ENCODE peak calls at places on chromosomes 3 and 15, in ten cellular contexts. One of them, this sample, is unnamed.
A peak's percentile ranks its signal among the peaks of the same experiment; 100 is the strongest.

GRCh38 chr15:34753236-34753894 is 1.4 kb downstream of the GJD2 start:
- DNase-seq in heart left ventricle: peak; percentile 25
- DNase-seq in Panc1: no peak
- DNase-seq in neural crest cell: peak; percentile 65
- DNase-seq in T-cell: no peak
- DNase-seq in WTC11: peak; percentile 83
- DNase-seq in NCI-H226: peak; percentile 35
- DNase-seq in activated CD8-positive, alpha-beta memory T cell treated with anti-CD3 and anti-CD28 coated beads for 24 hours: no peak
- DNase-seq in HTR-8/SVneo: peak; percentile 25
- DNase-seq in stimulated activated CD4-positive, alpha-beta T cell treated with anti-CD3 and anti-CD28 coated beads, Interleukin-12 subunit alpha, Interleukin-12 subunit beta, amount 100 ng/mL, for 24 hours: no peak
- DNase-seq in this sample: no peak

GRCh38 chr3:83011471-83011870 is 1250.0 kb upstream of the GBE1 start:
- DNase-seq in neural crest cell: no peak
- DNase-seq in stimulated activated CD4-positive, alpha-beta T cell treated with anti-CD3 and anti-CD28 coated beads, Interleukin-12 subunit alpha, Interleukin-12 subunit beta, amount 100 ng/mL, for 24 hours: no peak
- DNase-seq in T-cell: no peak
- DNase-seq in WTC11: no peak
- DNase-seq in NCI-H226: no peak
- DNase-seq in HTR-8/SVneo: no peak
- DNase-seq in heart left ventricle: no peak
- DNase-seq in Panc1: no peak
- DNase-seq in activated CD8-positive, alpha-beta memory T cell treated with anti-CD3 and anti-CD28 coated beads for 24 hours: no peak
- DNase-seq in this sample: no peak

GRCh38 chr15:67180514-67181191 is 73.8 kb downstream of the AAGAB start:
- DNase-seq in activated CD8-positive, alpha-beta memory T cell treated with anti-CD3 and anti-CD28 coated beads for 24 hours: no peak
- DNase-seq in Panc1: no peak
- DNase-seq in WTC11: peak; percentile 39
- DNase-seq in T-cell: no peak
- DNase-seq in stimulated activated CD4-positive, alpha-beta T cell treated with anti-CD3 and anti-CD28 coated beads, Interleukin-12 subunit alpha, Interleukin-12 subunit beta, amount 100 ng/mL, for 24 hours: no peak
- DNase-seq in neural crest cell: no peak
- DNase-seq in heart left ventricle: no peak
- DNase-seq in HTR-8/SVneo: no peak
- DNase-seq in NCI-H226: no peak
- DNase-seq in this sample: no peak

GRCh38 chr3:83224101-83224868 is 1462.8 kb upstream of the GBE1 start:
- DNase-seq in WTC11: no peak
- DNase-seq in Panc1: no peak
- DNase-seq in stimulated activated CD4-positive, alpha-beta T cell treated with anti-CD3 and anti-CD28 coated beads, Interleukin-12 subunit alpha, Interleukin-12 subunit beta, amount 100 ng/mL, for 24 hours: no peak
- DNase-seq in NCI-H226: no peak
- DNase-seq in heart left ventricle: no peak
- DNase-seq in HTR-8/SVneo: peak; percentile 8
- DNase-seq in T-cell: no peak
- DNase-seq in activated CD8-positive, alpha-beta memory T cell treated with anti-CD3 and anti-CD28 coated beads for 24 hours: no peak
- DNase-seq in neural crest cell: no peak
- DNase-seq in this sample: no peak

GRCh38 chr15:29613951-29614382 is 208.3 kb downstream of the TJP1 start:
- DNase-seq in heart left ventricle: no peak
- DNase-seq in T-cell: no peak
- DNase-seq in NCI-H226: no peak
- DNase-seq in WTC11: peak; percentile 62
- DNase-seq in HTR-8/SVneo: no peak
- DNase-seq in neural crest cell: no peak
- DNase-seq in activated CD8-positive, alpha-beta memory T cell treated with anti-CD3 and anti-CD28 coated beads for 24 hours: no peak
- DNase-seq in Panc1: no peak
- DNase-seq in stimulated activated CD4-positive, alpha-beta T cell treated with anti-CD3 and anti-CD28 coated beads, Interleukin-12 subunit alpha, Interleukin-12 subunit beta, amount 100 ng/mL, for 24 hours: no peak
- DNase-seq in this sample: peak; percentile 33

GRCh38 chr3:32840086-32840841 is 22.5 kb downstream of the TRIM71 start:
- DNase-seq in HTR-8/SVneo: no peak
- DNase-seq in T-cell: no peak
- DNase-seq in neural crest cell: no peak
- DNase-seq in heart left ventricle: no peak
- DNase-seq in activated CD8-positive, alpha-beta memory T cell treated with anti-CD3 and anti-CD28 coated beads for 24 hours: no peak
- DNase-seq in WTC11: peak; percentile 68
- DNase-seq in stimulated activated CD4-positive, alpha-beta T cell treated with anti-CD3 and anti-CD28 coated beads, Interleukin-12 subunit alpha, Interleukin-12 subunit beta, amount 100 ng/mL, for 24 hours: no peak
- DNase-seq in Panc1: no peak
- DNase-seq in NCI-H226: no peak
- DNase-seq in this sample: no peak

GRCh38 chr3:16200411-16200810 is 25.9 kb downstream of the GALNT15 start:
- DNase-seq in Panc1: no peak
- DNase-seq in HTR-8/SVneo: no peak
- DNase-seq in stimulated activated CD4-positive, alpha-beta T cell treated with anti-CD3 and anti-CD28 coated beads, Interleukin-12 subunit alpha, Interleukin-12 subunit beta, amount 100 ng/mL, for 24 hours: no peak
- DNase-seq in heart left ventricle: no peak
- DNase-seq in T-cell: no peak
- DNase-seq in neural crest cell: no peak
- DNase-seq in WTC11: no peak
- DNase-seq in activated CD8-positive, alpha-beta memory T cell treated with anti-CD3 and anti-CD28 coated beads for 24 hours: no peak
- DNase-seq in NCI-H226: no peak
- DNase-seq in this sample: no peak

GRCh38 chr15:58903232-58903631 is 30.2 kb downstream of the SLTM start:
- DNase-seq in neural crest cell: no peak
- DNase-seq in stimulated activated CD4-positive, alpha-beta T cell treated with anti-CD3 and anti-CD28 coated beads, Interleukin-12 subunit alpha, Interleukin-12 subunit beta, amount 100 ng/mL, for 24 hours: no peak
- DNase-seq in WTC11: no peak
- DNase-seq in Panc1: no peak
- DNase-seq in HTR-8/SVneo: no peak
- DNase-seq in heart left ventricle: no peak
- DNase-seq in T-cell: no peak
- DNase-seq in activated CD8-positive, alpha-beta memory T cell treated with anti-CD3 and anti-CD28 coated beads for 24 hours: no peak
- DNase-seq in NCI-H226: no peak
- DNase-seq in this sample: no peak

GRCh38 chr3:171282041-171282440 is 178.2 kb downstream of the TNIK start:
- DNase-seq in WTC11: no peak
- DNase-seq in stimulated activated CD4-positive, alpha-beta T cell treated with anti-CD3 and anti-CD28 coated beads, Interleukin-12 subunit alpha, Interleukin-12 subunit beta, amount 100 ng/mL, for 24 hours: no peak
- DNase-seq in activated CD8-positive, alpha-beta memory T cell treated with anti-CD3 and anti-CD28 coated beads for 24 hours: no peak
- DNase-seq in HTR-8/SVneo: no peak
- DNase-seq in neural crest cell: no peak
- DNase-seq in heart left ventricle: peak; percentile 41
- DNase-seq in NCI-H226: no peak
- DNase-seq in T-cell: no peak
- DNase-seq in Panc1: no peak
- DNase-seq in this sample: no peak

GRCh38 chr3:193984378-193984777 is 151.6 kb upstream of the HES1 start:
- DNase-seq in NCI-H226: no peak
- DNase-seq in WTC11: no peak
- DNase-seq in neural crest cell: no peak
- DNase-seq in Panc1: no peak
- DNase-seq in T-cell: no peak
- DNase-seq in activated CD8-positive, alpha-beta memory T cell treated with anti-CD3 and anti-CD28 coated beads for 24 hours: no peak
- DNase-seq in HTR-8/SVneo: no peak
- DNase-seq in heart left ventricle: no peak
- DNase-seq in stimulated activated CD4-positive, alpha-beta T cell treated with anti-CD3 and anti-CD28 coated beads, Interleukin-12 subunit alpha, Interleukin-12 subunit beta, amount 100 ng/mL, for 24 hours: no peak
- DNase-seq in this sample: no peak

GRCh38 chr3:171206283-171206682 is 179.8 kb upstream of the SLC2A2 start:
- DNase-seq in WTC11: no peak
- DNase-seq in Panc1: no peak
- DNase-seq in stimulated activated CD4-positive, alpha-beta T cell treated with anti-CD3 and anti-CD28 coated beads, Interleukin-12 subunit alpha, Interleukin-12 subunit beta, amount 100 ng/mL, for 24 hours: no peak
- DNase-seq in NCI-H226: no peak
- DNase-seq in neural crest cell: no peak
- DNase-seq in HTR-8/SVneo: no peak
- DNase-seq in activated CD8-positive, alpha-beta memory T cell treated with anti-CD3 and anti-CD28 coated beads for 24 hours: no peak
- DNase-seq in T-cell: no peak
- DNase-seq in heart left ventricle: no peak
- DNase-seq in this sample: no peak

GRCh38 chr3:108342829-108343478 is 46.6 kb downstream of the HHLA2 start:
- DNase-seq in WTC11: no peak
- DNase-seq in neural crest cell: no peak
- DNase-seq in activated CD8-positive, alpha-beta memory T cell treated with anti-CD3 and anti-CD28 coated beads for 24 hours: no peak
- DNase-seq in heart left ventricle: no peak
- DNase-seq in Panc1: no peak
- DNase-seq in stimulated activated CD4-positive, alpha-beta T cell treated with anti-CD3 and anti-CD28 coated beads, Interleukin-12 subunit alpha, Interleukin-12 subunit beta, amount 100 ng/mL, for 24 hours: no peak
- DNase-seq in T-cell: no peak
- DNase-seq in NCI-H226: peak; percentile 74
- DNase-seq in HTR-8/SVneo: no peak
- DNase-seq in this sample: no peak

GRCh38 chr3:48716508-48716981 is 476 bp downstream of the IP6K2 start:
- DNase-seq in HTR-8/SVneo: no peak
- DNase-seq in neural crest cell: peak; percentile 8
- DNase-seq in heart left ventricle: no peak
- DNase-seq in NCI-H226: no peak
- DNase-seq in activated CD8-positive, alpha-beta memory T cell treated with anti-CD3 and anti-CD28 coated beads for 24 hours: peak; percentile 70
- DNase-seq in Panc1: no peak
- DNase-seq in WTC11: peak; percentile 29
- DNase-seq in T-cell: no peak
- DNase-seq in stimulated activated CD4-positive, alpha-beta T cell treated with anti-CD3 and anti-CD28 coated beads, Interleukin-12 subunit alpha, Interleukin-12 subunit beta, amount 100 ng/mL, for 24 hours: no peak
- DNase-seq in this sample: no peak

GRCh38 chr15:61989698-61990097 is 70.5 kb downstream of the VPS13C start:
- DNase-seq in HTR-8/SVneo: no peak
- DNase-seq in T-cell: no peak
- DNase-seq in activated CD8-positive, alpha-beta memory T cell treated with anti-CD3 and anti-CD28 coated beads for 24 hours: no peak
- DNase-seq in WTC11: no peak
- DNase-seq in stimulated activated CD4-positive, alpha-beta T cell treated with anti-CD3 and anti-CD28 coated beads, Interleukin-12 subunit alpha, Interleukin-12 subunit beta, amount 100 ng/mL, for 24 hours: no peak
- DNase-seq in neural crest cell: no peak
- DNase-seq in Panc1: no peak
- DNase-seq in NCI-H226: peak; percentile 51
- DNase-seq in heart left ventricle: no peak
- DNase-seq in this sample: no peak

GRCh38 chr3:66851894-66852613 is 146.1 kb upstream of the KBTBD8 start:
- DNase-seq in heart left ventricle: no peak
- DNase-seq in WTC11: no peak
- DNase-seq in NCI-H226: no peak
- DNase-seq in HTR-8/SVneo: no peak
- DNase-seq in stimulated activated CD4-positive, alpha-beta T cell treated with anti-CD3 and anti-CD28 coated beads, Interleukin-12 subunit alpha, Interleukin-12 subunit beta, amount 100 ng/mL, for 24 hours: no peak
- DNase-seq in Panc1: no peak
- DNase-seq in neural crest cell: no peak
- DNase-seq in activated CD8-positive, alpha-beta memory T cell treated with anti-CD3 and anti-CD28 coated beads for 24 hours: no peak
- DNase-seq in T-cell: no peak
- DNase-seq in this sample: no peak

GRCh38 chr3:157282261-157283191 is 122.6 kb upstream of the CCNL1 start:
- DNase-seq in WTC11: no peak
- DNase-seq in NCI-H226: peak; percentile 65
- DNase-seq in HTR-8/SVneo: peak; percentile 14
- DNase-seq in neural crest cell: no peak
- DNase-seq in Panc1: no peak
- DNase-seq in T-cell: no peak
- DNase-seq in stimulated activated CD4-positive, alpha-beta T cell treated with anti-CD3 and anti-CD28 coated beads, Interleukin-12 subunit alpha, Interleukin-12 subunit beta, amount 100 ng/mL, for 24 hours: no peak
- DNase-seq in heart left ventricle: no peak
- DNase-seq in activated CD8-positive, alpha-beta memory T cell treated with anti-CD3 and anti-CD28 coated beads for 24 hours: no peak
- DNase-seq in this sample: no peak

GRCh38 chr3:133506215-133506901 is 67.1 kb upstream of the CDV3 start:
- DNase-seq in NCI-H226: no peak
- DNase-seq in Panc1: no peak
- DNase-seq in neural crest cell: no peak
- DNase-seq in activated CD8-positive, alpha-beta memory T cell treated with anti-CD3 and anti-CD28 coated beads for 24 hours: no peak
- DNase-seq in heart left ventricle: no peak
- DNase-seq in WTC11: no peak
- DNase-seq in T-cell: peak; percentile 5
- DNase-seq in stimulated activated CD4-positive, alpha-beta T cell treated with anti-CD3 and anti-CD28 coated beads, Interleukin-12 subunit alpha, Interleukin-12 subunit beta, amount 100 ng/mL, for 24 hours: no peak
- DNase-seq in HTR-8/SVneo: no peak
- DNase-seq in this sample: no peak

GRCh38 chr3:172708905-172709775 is 1.7 kb downstream of the NCEH1 start:
- DNase-seq in neural crest cell: no peak
- DNase-seq in T-cell: no peak
- DNase-seq in WTC11: no peak
- DNase-seq in activated CD8-positive, alpha-beta memory T cell treated with anti-CD3 and anti-CD28 coated beads for 24 hours: no peak
- DNase-seq in HTR-8/SVneo: no peak
- DNase-seq in stimulated activated CD4-positive, alpha-beta T cell treated with anti-CD3 and anti-CD28 coated beads, Interleukin-12 subunit alpha, Interleukin-12 subunit beta, amount 100 ng/mL, for 24 hours: no peak
- DNase-seq in NCI-H226: no peak
- DNase-seq in heart left ventricle: no peak
- DNase-seq in Panc1: no peak
- DNase-seq in this sample: no peak

GRCh38 chr3:64074091-64074490 is 50.8 kb upstream of the PSMD6 start:
- DNase-seq in stimulated activated CD4-positive, alpha-beta T cell treated with anti-CD3 and anti-CD28 coated beads, Interleukin-12 subunit alpha, Interleukin-12 subunit beta, amount 100 ng/mL, for 24 hours: no peak
- DNase-seq in heart left ventricle: no peak
- DNase-seq in Panc1: no peak
- DNase-seq in WTC11: no peak
- DNase-seq in NCI-H226: peak; percentile 22
- DNase-seq in neural crest cell: no peak
- DNase-seq in T-cell: no peak
- DNase-seq in HTR-8/SVneo: no peak
- DNase-seq in activated CD8-positive, alpha-beta memory T cell treated with anti-CD3 and anti-CD28 coated beads for 24 hours: no peak
- DNase-seq in this sample: no peak

GRCh38 chr3:167743799-167744198 is 8.3 kb downstream of the SERPINI1 start:
- DNase-seq in NCI-H226: no peak
- DNase-seq in neural crest cell: no peak
- DNase-seq in Panc1: no peak
- DNase-seq in WTC11: no peak
- DNase-seq in HTR-8/SVneo: no peak
- DNase-seq in heart left ventricle: no peak
- DNase-seq in stimulated activated CD4-positive, alpha-beta T cell treated with anti-CD3 and anti-CD28 coated beads, Interleukin-12 subunit alpha, Interleukin-12 subunit beta, amount 100 ng/mL, for 24 hours: no peak
- DNase-seq in T-cell: no peak
- DNase-seq in activated CD8-positive, alpha-beta memory T cell treated with anti-CD3 and anti-CD28 coated beads for 24 hours: no peak
- DNase-seq in this sample: no peak

GRCh38 chr3:67614195-67614594 is 40.2 kb downstream of the SUCLG2 start:
- DNase-seq in Panc1: no peak
- DNase-seq in WTC11: peak; percentile 18
- DNase-seq in HTR-8/SVneo: no peak
- DNase-seq in activated CD8-positive, alpha-beta memory T cell treated with anti-CD3 and anti-CD28 coated beads for 24 hours: no peak
- DNase-seq in heart left ventricle: no peak
- DNase-seq in NCI-H226: no peak
- DNase-seq in stimulated activated CD4-positive, alpha-beta T cell treated with anti-CD3 and anti-CD28 coated beads, Interleukin-12 subunit alpha, Interleukin-12 subunit beta, amount 100 ng/mL, for 24 hours: no peak
- DNase-seq in T-cell: no peak
- DNase-seq in neural crest cell: no peak
- DNase-seq in this sample: no peak

GRCh38 chr3:147620906-147621305 is 211.7 kb downstream of the ZIC1 start:
- DNase-seq in HTR-8/SVneo: no peak
- DNase-seq in stimulated activated CD4-positive, alpha-beta T cell treated with anti-CD3 and anti-CD28 coated beads, Interleukin-12 subunit alpha, Interleukin-12 subunit beta, amount 100 ng/mL, for 24 hours: no peak
- DNase-seq in WTC11: no peak
- DNase-seq in activated CD8-positive, alpha-beta memory T cell treated with anti-CD3 and anti-CD28 coated beads for 24 hours: no peak
- DNase-seq in heart left ventricle: no peak
- DNase-seq in neural crest cell: no peak
- DNase-seq in NCI-H226: no peak
- DNase-seq in T-cell: no peak
- DNase-seq in Panc1: no peak
- DNase-seq in this sample: no peak

GRCh38 chr3:184683234-184683633 is 28.6 kb downstream of the MAGEF1 start:
- DNase-seq in activated CD8-positive, alpha-beta memory T cell treated with anti-CD3 and anti-CD28 coated beads for 24 hours: no peak
- DNase-seq in heart left ventricle: no peak
- DNase-seq in Panc1: no peak
- DNase-seq in T-cell: no peak
- DNase-seq in NCI-H226: no peak
- DNase-seq in WTC11: no peak
- DNase-seq in neural crest cell: no peak
- DNase-seq in stimulated activated CD4-positive, alpha-beta T cell treated with anti-CD3 and anti-CD28 coated beads, Interleukin-12 subunit alpha, Interleukin-12 subunit beta, amount 100 ng/mL, for 24 hours: no peak
- DNase-seq in HTR-8/SVneo: no peak
- DNase-seq in this sample: no peak

GRCh38 chr3:156518726-156519125 is 36.2 kb downstream of the SSR3 start:
- DNase-seq in heart left ventricle: no peak
- DNase-seq in NCI-H226: peak; percentile 62
- DNase-seq in activated CD8-positive, alpha-beta memory T cell treated with anti-CD3 and anti-CD28 coated beads for 24 hours: no peak
- DNase-seq in WTC11: no peak
- DNase-seq in HTR-8/SVneo: no peak
- DNase-seq in stimulated activated CD4-positive, alpha-beta T cell treated with anti-CD3 and anti-CD28 coated beads, Interleukin-12 subunit alpha, Interleukin-12 subunit beta, amount 100 ng/mL, for 24 hours: no peak
- DNase-seq in T-cell: no peak
- DNase-seq in neural crest cell: no peak
- DNase-seq in Panc1: no peak
- DNase-seq in this sample: no peak

GRCh38 chr3:195895078-195895899 is 13.1 kb downstream of the TNK2 start:
- DNase-seq in heart left ventricle: no peak
- DNase-seq in HTR-8/SVneo: peak; percentile 63
- DNase-seq in activated CD8-positive, alpha-beta memory T cell treated with anti-CD3 and anti-CD28 coated beads for 24 hours: peak; percentile 84
- DNase-seq in neural crest cell: peak; percentile 41
- DNase-seq in T-cell: peak; percentile 38
- DNase-seq in Panc1: no peak
- DNase-seq in stimulated activated CD4-positive, alpha-beta T cell treated with anti-CD3 and anti-CD28 coated beads, Interleukin-12 subunit alpha, Interleukin-12 subunit beta, amount 100 ng/mL, for 24 hours: peak; percentile 64
- DNase-seq in WTC11: no peak
- DNase-seq in NCI-H226: peak; percentile 31
- DNase-seq in this sample: peak; percentile 37

GRCh38 chr3:34889641-34890040 is 749.7 kb upstream of the ARPP21 start:
- DNase-seq in neural crest cell: no peak
- DNase-seq in NCI-H226: no peak
- DNase-seq in heart left ventricle: no peak
- DNase-seq in HTR-8/SVneo: no peak
- DNase-seq in stimulated activated CD4-positive, alpha-beta T cell treated with anti-CD3 and anti-CD28 coated beads, Interleukin-12 subunit alpha, Interleukin-12 subunit beta, amount 100 ng/mL, for 24 hours: no peak
- DNase-seq in Panc1: no peak
- DNase-seq in activated CD8-positive, alpha-beta memory T cell treated with anti-CD3 and anti-CD28 coated beads for 24 hours: no peak
- DNase-seq in T-cell: no peak
- DNase-seq in WTC11: no peak
- DNase-seq in this sample: no peak

This sample was measured in HCT116.